ENCODE peak calls at places on chromosomes 5 and 9, in four cellular contexts. One of them, this sample, is unnamed.

GRCh38 chr9:79764377-79764776 is 192.6 kb downstream of the TLE4 start:
- DNase-seq in GM23338: no peak
- DNase-seq in HCT116: no peak
- DNase-seq in PC-3: peak; percentile 75
- DNase-seq in this sample: peak; percentile 97

GRCh38 chr9:88092699-88093359 is 45.4 kb downstream of the SPATA31C2 start:
- DNase-seq in GM23338: peak; percentile 21
- DNase-seq in HCT116: no peak
- DNase-seq in PC-3: no peak
- DNase-seq in this sample: no peak

GRCh38 chr9:130499804-130500263 is 55.1 kb downstream of the ASS1 start:
- DNase-seq in GM23338: no peak
- DNase-seq in HCT116: peak; percentile 68
- DNase-seq in PC-3: peak; percentile 80
- DNase-seq in this sample: no peak

GRCh38 chr5:163653526-163653925 is 148.1 kb downstream of the MAT2B start:
- DNase-seq in GM23338: no peak
- DNase-seq in HCT116: no peak
- DNase-seq in PC-3: no peak
- DNase-seq in this sample: no peak

GRCh38 chr5:143153332-143154119 is 250.0 kb downstream of the NR3C1 start:
- DNase-seq in GM23338: no peak
- DNase-seq in HCT116: no peak
- DNase-seq in PC-3: no peak
- DNase-seq in this sample: peak; percentile 90

GRCh38 chr5:37417347-37417746 is 38.2 kb downstream of the WDR70 start:
- DNase-seq in GM23338: no peak
- DNase-seq in HCT116: peak; percentile 12
- DNase-seq in PC-3: peak; percentile 9
- DNase-seq in this sample: no peak

GRCh38 chr9:81588148-81588874 is 101.0 kb downstream of the TLE1 start:
- DNase-seq in GM23338: no peak
- DNase-seq in HCT116: no peak
- DNase-seq in PC-3: peak; percentile 82
- DNase-seq in this sample: peak; percentile 58

GRCh38 chr5:125575561-125576504 is 829.4 kb upstream of the ZNF608 start:
- DNase-seq in GM23338: peak; percentile 55
- DNase-seq in HCT116: no peak
- DNase-seq in PC-3: no peak
- DNase-seq in this sample: no peak

GRCh38 chr9:130021123-130021522 is 21.9 kb downstream of the FNBP1 start:
- DNase-seq in GM23338: no peak
- DNase-seq in HCT116: no peak
- DNase-seq in PC-3: peak; percentile 37
- DNase-seq in this sample: no peak

GRCh38 chr9:105044458-105044857 is 116.5 kb upstream of the ABCA1 start:
- DNase-seq in GM23338: no peak
- DNase-seq in HCT116: no peak
- DNase-seq in PC-3: no peak
- DNase-seq in this sample: no peak

GRCh38 chr9:136833381-136834142 is 8.7 kb upstream of the AJM1 start:
- DNase-seq in GM23338: no peak
- DNase-seq in HCT116: no peak
- DNase-seq in PC-3: no peak
- DNase-seq in this sample: no peak

GRCh38 chr5:27315541-27316282 is 277.3 kb upstream of the CDH9 start:
- DNase-seq in GM23338: peak; percentile 30
- DNase-seq in HCT116: no peak
- DNase-seq in PC-3: peak; percentile 63
- DNase-seq in this sample: peak; percentile 81

GRCh38 chr9:69149321-69149807 is 24.7 kb upstream of the TJP2 start:
- DNase-seq in GM23338: peak; percentile 42
- DNase-seq in HCT116: no peak
- DNase-seq in PC-3: no peak
- DNase-seq in this sample: peak; percentile 78

GRCh38 chr9:129894106-129894823 is 59.0 kb downstream of the USP20 start:
- DNase-seq in GM23338: no peak
- DNase-seq in HCT116: no peak
- DNase-seq in PC-3: no peak
- DNase-seq in this sample: no peak

GRCh38 chr5:173920024-173920753 is 32.0 kb downstream of the CPEB4 start:
- DNase-seq in GM23338: no peak
- DNase-seq in HCT116: no peak
- DNase-seq in PC-3: peak; percentile 42
- DNase-seq in this sample: peak; percentile 31

GRCh38 chr9:69719368-69719767 is 40.4 kb downstream of the PTAR1 start:
- DNase-seq in GM23338: no peak
- DNase-seq in HCT116: no peak
- DNase-seq in PC-3: no peak
- DNase-seq in this sample: peak; percentile 0

GRCh38 chr5:145632701-145633100 is 202.4 kb downstream of the PRELID2 start:
- DNase-seq in GM23338: no peak
- DNase-seq in HCT116: no peak
- DNase-seq in PC-3: no peak
- DNase-seq in this sample: no peak

GRCh38 chr9:91302831-91303230 is 58.9 kb downstream of the AUH start:
- DNase-seq in GM23338: no peak
- DNase-seq in HCT116: peak; percentile 79
- DNase-seq in PC-3: peak; percentile 89
- DNase-seq in this sample: peak; percentile 88

GRCh38 chr5:141121563-141121962 is at the start of gene PCDHB4:
- DNase-seq in GM23338: peak; percentile 92
- DNase-seq in HCT116: no peak
- DNase-seq in PC-3: no peak
- DNase-seq in this sample: no peak

GRCh38 chr9:7560669-7561305 is 238.8 kb downstream of the DMAC1 start:
- DNase-seq in GM23338: peak; percentile 11
- DNase-seq in HCT116: no peak
- DNase-seq in PC-3: no peak
- DNase-seq in this sample: no peak

GRCh38 chr9:82382887-82383616 is 394.5 kb downstream of the SPATA31D1 start:
- DNase-seq in GM23338: peak; percentile 78
- DNase-seq in HCT116: no peak
- DNase-seq in PC-3: no peak
- DNase-seq in this sample: peak; percentile 7

GRCh38 chr5:157613385-157614245 is 38.0 kb upstream of the ADAM19 start:
- DNase-seq in GM23338: no peak
- DNase-seq in HCT116: no peak
- DNase-seq in PC-3: no peak
- DNase-seq in this sample: no peak

GRCh38 chr5:145967296-145967695 is 30.9 kb downstream of the SH3RF2 start:
- DNase-seq in GM23338: no peak
- DNase-seq in HCT116: no peak
- DNase-seq in PC-3: no peak
- DNase-seq in this sample: no peak

GRCh38 chr5:72138943-72139467 is 31.7 kb downstream of the MAP1B start:
- DNase-seq in GM23338: no peak
- DNase-seq in HCT116: no peak
- DNase-seq in PC-3: peak; percentile 88
- DNase-seq in this sample: peak; percentile 98

GRCh38 chr5:33994845-33995244 is 10.4 kb upstream of the SLC45A2 start:
- DNase-seq in GM23338: no peak
- DNase-seq in HCT116: no peak
- DNase-seq in PC-3: peak; percentile 36
- DNase-seq in this sample: peak; percentile 45

GRCh38 chr9:136566899-136567298 is 21.1 kb upstream of the NOTCH1 start:
- DNase-seq in GM23338: no peak
- DNase-seq in HCT116: no peak
- DNase-seq in PC-3: no peak
- DNase-seq in this sample: no peak

GRCh38 chr5:174271316-174271715 is 225.8 kb downstream of the NSG2 start:
- DNase-seq in GM23338: no peak
- DNase-seq in HCT116: no peak
- DNase-seq in PC-3: no peak
- DNase-seq in this sample: no peak

GRCh38 chr5:139014726-139015125 is 139.6 kb upstream of the LRRTM2 start:
- DNase-seq in GM23338: no peak
- DNase-seq in HCT116: no peak
- DNase-seq in PC-3: peak; percentile 81
- DNase-seq in this sample: peak; percentile 88

GRCh38 chr5:37836173-37837100 is 3.4 kb downstream of the GDNF start:
- DNase-seq in GM23338: peak; percentile 58
- DNase-seq in HCT116: no peak
- DNase-seq in PC-3: peak; percentile 19
- DNase-seq in this sample: no peak

GRCh38 chr9:73081979-73082657 is 69.5 kb upstream of the ANXA1 start:
- DNase-seq in GM23338: peak; percentile 84
- DNase-seq in HCT116: peak; percentile 41
- DNase-seq in PC-3: peak; percentile 43
- DNase-seq in this sample: peak; percentile 22

GRCh38 chr5:150325426-150325825 is 22.7 kb upstream of the ARSI start:
- DNase-seq in GM23338: no peak
- DNase-seq in HCT116: no peak
- DNase-seq in PC-3: no peak
- DNase-seq in this sample: no peak

GRCh38 chr5:172293745-172294342 is 10.3 kb upstream of the UBTD2 start:
- DNase-seq in GM23338: no peak
- DNase-seq in HCT116: no peak
- DNase-seq in PC-3: no peak
- DNase-seq in this sample: no peak

GRCh38 chr9:99825158-99826046 is 3.7 kb downstream of the NR4A3 start:
- DNase-seq in GM23338: peak; percentile 45
- DNase-seq in HCT116: no peak
- DNase-seq in PC-3: no peak
- DNase-seq in this sample: no peak
- TF ChIP-seq EZH2 in GM23338: peak; percentile 63
- TF ChIP-seq EZH2 in HCT116: no peak
- TF ChIP-seq EZH2 in PC-3: no peak
- TF ChIP-seq EZH2 in this sample: no peak

DNA sequence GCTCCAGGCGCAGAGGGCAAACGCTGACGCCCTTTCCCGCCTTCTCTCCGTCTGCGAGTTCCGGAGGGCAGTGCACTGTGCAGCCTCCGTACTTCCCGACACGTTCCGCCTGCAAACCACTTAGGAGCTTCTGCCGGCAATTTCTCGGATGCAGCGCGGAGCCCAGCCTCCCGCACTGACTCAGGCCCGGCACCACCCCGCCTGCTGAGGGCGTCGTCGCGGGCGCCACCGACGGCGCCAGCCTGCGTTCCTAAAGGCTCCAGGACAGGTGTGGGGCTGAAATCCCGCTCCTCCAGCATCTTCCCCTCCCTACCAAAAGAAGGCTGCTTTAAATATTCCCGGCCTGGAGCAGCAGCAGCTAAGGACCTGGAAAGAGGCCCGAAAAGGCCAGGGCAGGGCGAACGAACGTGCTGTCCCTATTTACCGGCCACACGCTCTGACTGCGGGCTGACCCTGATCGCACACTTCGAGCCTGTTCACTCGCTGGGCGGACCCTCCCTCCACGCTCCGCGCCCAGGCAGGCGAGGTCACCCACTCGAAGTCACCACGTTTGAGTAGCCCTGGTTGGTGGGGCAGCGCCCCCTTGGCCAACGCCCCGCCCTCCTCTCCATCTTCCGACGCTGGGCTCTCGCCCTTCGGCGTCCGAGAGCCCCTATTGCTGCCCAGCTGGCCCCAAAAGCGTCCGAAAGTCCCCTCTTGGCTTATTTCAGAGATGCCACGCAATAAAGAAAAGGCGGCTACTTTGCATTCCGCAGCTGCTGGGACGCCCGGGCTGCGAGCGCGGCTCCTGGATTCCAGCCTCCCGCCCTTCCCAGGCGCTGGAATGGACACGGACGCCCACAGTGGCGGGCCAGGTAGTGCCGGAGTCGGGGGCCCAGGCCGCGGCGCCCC is 9.6 kb upstream of the TRIM36 start:
- DNase-seq in GM23338: peak; percentile 69
- DNase-seq in HCT116: no peak
- DNase-seq in PC-3: no peak
- DNase-seq in this sample: no peak
- H3K4me3 ChIP-seq in GM23338: peak overlapping the region; percentile 64
- H3K4me3 ChIP-seq in HCT116: no peak overlapping the region
- H3K4me3 ChIP-seq in PC-3: peak overlapping the region; percentile 67
- H3K4me3 ChIP-seq in this sample: peak overlapping the region; percentile 70

GRCh38 chr9:133701321-133701980 is 36.7 kb downstream of the SARDH start:
- DNase-seq in GM23338: no peak
- DNase-seq in HCT116: no peak
- DNase-seq in PC-3: no peak
- DNase-seq in this sample: no peak
- TF ChIP-seq EZH2 in GM23338: no peak
- TF ChIP-seq EZH2 in HCT116: no peak
- TF ChIP-seq EZH2 in PC-3: no peak
- TF ChIP-seq EZH2 in this sample: no peak

GRCh38 chr9:98087420-98088354 is 31.2 kb downstream of the NANS start:
- DNase-seq in GM23338: peak; percentile 86
- DNase-seq in HCT116: no peak
- DNase-seq in PC-3: no peak
- DNase-seq in this sample: peak; percentile 57
- H3K4me3 ChIP-seq in GM23338: peak overlapping the region; percentile 47
- H3K4me3 ChIP-seq in HCT116: no peak overlapping the region
- H3K4me3 ChIP-seq in PC-3: no peak overlapping the region
- H3K4me3 ChIP-seq in this sample: peak overlapping the region; percentile 44

GRCh38 chr9:967851-968641 is 8.4 kb upstream of the DMRT3 start:
- DNase-seq in GM23338: peak; percentile 75
- DNase-seq in HCT116: no peak
- DNase-seq in PC-3: no peak
- DNase-seq in this sample: no peak
- TF ChIP-seq EZH2 in GM23338: peak; percentile 53
- TF ChIP-seq EZH2 in HCT116: no peak
- TF ChIP-seq EZH2 in PC-3: no peak
- TF ChIP-seq EZH2 in this sample: no peak

GRCh38 chr5:73215525-73215890 is 42.5 kb downstream of the TMEM174 start:
- DNase-seq in GM23338: no peak
- DNase-seq in HCT116: no peak
- DNase-seq in PC-3: no peak
- DNase-seq in this sample: no peak

GRCh38 chr5:73218552-73219171 is 45.7 kb downstream of the TMEM174 start:
- DNase-seq in GM23338: peak; percentile 69
- DNase-seq in HCT116: peak; percentile 26
- DNase-seq in PC-3: peak; percentile 58
- DNase-seq in this sample: peak; percentile 41

GRCh38 chr5:73214921-73215490 is 42.0 kb downstream of the TMEM174 start:
- DNase-seq in GM23338: peak; percentile 20
- DNase-seq in HCT116: no peak
- DNase-seq in PC-3: no peak
- DNase-seq in this sample: no peak

GRCh38 chr5:73215891-73216610 is 43.1 kb downstream of the TMEM174 start:
- DNase-seq in GM23338: peak; percentile 89
- DNase-seq in HCT116: peak; percentile 72
- DNase-seq in PC-3: peak; percentile 77
- DNase-seq in this sample: peak; percentile 70

DNA sequence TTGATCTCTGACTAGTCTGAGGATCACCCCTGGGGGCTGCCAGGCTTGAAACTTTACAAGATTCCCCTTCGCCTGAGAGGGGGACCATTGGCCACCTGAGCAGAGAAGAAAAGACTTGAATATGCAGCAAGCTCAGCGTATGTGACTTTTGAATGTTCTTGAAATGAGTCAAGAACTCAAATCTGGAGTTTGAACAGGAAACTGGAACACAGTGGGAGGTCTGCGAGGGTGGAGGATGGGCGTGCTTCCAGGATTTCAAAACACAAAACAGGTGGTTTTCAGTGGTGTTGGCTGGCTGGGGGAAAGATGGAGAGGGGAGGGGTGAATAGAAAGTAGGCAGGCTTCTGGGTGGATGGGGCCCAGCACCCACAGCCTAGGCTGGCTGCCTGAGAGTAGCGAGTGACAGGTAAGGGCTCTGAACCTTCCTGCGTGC is 40.6 kb downstream of the TMEM174 start:
- DNase-seq in GM23338: peak; percentile 44
- DNase-seq in HCT116: no peak
- DNase-seq in PC-3: peak; percentile 11
- DNase-seq in this sample: peak; percentile 88
- H3K4me3 ChIP-seq in GM23338: peak overlapping the region; percentile 32
- H3K4me3 ChIP-seq in HCT116: no peak overlapping the region
- H3K4me3 ChIP-seq in PC-3: no peak overlapping the region
- H3K4me3 ChIP-seq in this sample: no peak overlapping the region

GRCh38 chr9:77447646-77448045 is 200.5 kb downstream of the GNA14 start:
- DNase-seq in GM23338: no peak
- DNase-seq in HCT116: no peak
- DNase-seq in PC-3: no peak
- DNase-seq in this sample: no peak
- TF ChIP-seq EZH2 in GM23338: no peak
- TF ChIP-seq EZH2 in HCT116: no peak
- TF ChIP-seq EZH2 in PC-3: no peak
- TF ChIP-seq EZH2 in this sample: no peak

This sample was measured in astrocyte.